ENCODE peak calls at places on chromosome 16, in ten cellular contexts. Y is choroid plexus epithelial cell; W is HCT116; R is HAP-1; B is GM06990; T is CD8-positive, alpha-beta memory T cell; J is heart left ventricle; F is PC-3; N is aorta; A is fibroblast of pulmonary artery. E is an unnamed sample.

GRCh38 chr16:70689035-70689969 is 3.4 kb upstream of the MTSS2 start:
- DNase-seq in Y (no peak), J (no peak), B (no peak), T (no peak), N (peak), A (no peak), R (no peak), F (no peak), W (no peak), E (no peak)

GRCh38 chr16:61653544-61653943 is 382.7 kb downstream of the CDH8 start:
- DNase-seq in T (no peak), J (no peak), Y (no peak), N (no peak), F (no peak), A (no peak), W (no peak), R (no peak), B (no peak), E (no peak)

GRCh38 chr16:53041196-53041977 is 11.3 kb downstream of the CHD9NB start:
- DNase-seq in J (peak), T (no peak), F (no peak), R (no peak), W (no peak), A (peak), B (no peak), Y (peak), N (peak), E (peak)

GRCh38 chr16:22646948-22647556 is 136.4 kb downstream of the NPIPB5 start:
- DNase-seq in R (no peak), W (no peak), T (no peak), Y (no peak), N (no peak), B (no peak), J (no peak), F (no peak), A (no peak), E (no peak)

GRCh38 chr16:50313596-50314483 is 47.5 kb downstream of the ADCY7 start:
- DNase-seq in F (no peak), A (peak), N (peak), T (no peak), W (no peak), J (peak), B (no peak), Y (peak), R (no peak), E (no peak)

GRCh38 chr16:1776991-1777374 is 4.0 kb upstream of the MRPS34 start:
- DNase-seq in Y (no peak), J (no peak), R (no peak), A (no peak), W (no peak), B (peak), N (no peak), T (no peak), F (no peak), E (no peak)

GRCh38 chr16:57998484-57998883 is 2.0 kb downstream of the ZNF319 start:
- DNase-seq in W (no peak), A (peak), J (no peak), N (no peak), Y (peak), T (peak), F (peak), R (no peak), B (no peak), E (no peak)

GRCh38 chr16:51429041-51429440 is 278.0 kb upstream of the SALL1 start:
- DNase-seq in J (no peak), R (no peak), B (no peak), N (no peak), F (no peak), A (no peak), Y (no peak), T (no peak), W (no peak), E (no peak)

GRCh38 chr16:2535644-2536021 is 2.2 kb upstream of the PDPK1 start:
- DNase-seq in Y (peak), N (peak), R (no peak), F (no peak), J (no peak), A (peak), B (no peak), W (no peak), T (no peak), E (no peak)

GRCh38 chr16:1758923-1759322 is 12.4 kb downstream of the NME3 start:
- DNase-seq in B (no peak), T (no peak), R (no peak), F (no peak), A (no peak), Y (no peak), J (no peak), W (no peak), N (no peak), E (no peak)

GRCh38 chr16:29996773-29997250 is 771 bp downstream of the INO80E start:
- DNase-seq in A (no peak), R (no peak), Y (no peak), T (no peak), B (no peak), F (no peak), W (no peak), N (no peak), J (no peak), E (peak)

GRCh38 chr16:67164599-67165061 is at the start of gene HSF4:
- DNase-seq in R (no peak), F (no peak), Y (no peak), J (peak), T (no peak), A (no peak), N (peak), W (no peak), B (no peak), E (no peak)

GRCh38 chr16:17299790-17300189 is 171.0 kb downstream of the XYLT1 start:
- DNase-seq in T (no peak), W (no peak), Y (no peak), F (no peak), A (no peak), N (no peak), J (no peak), R (no peak), B (no peak), E (no peak)

GRCh38 chr16:25279491-25279890 is 21.8 kb upstream of the ZKSCAN2 start:
- DNase-seq in J (no peak), A (no peak), N (no peak), B (no peak), Y (no peak), W (no peak), T (no peak), F (no peak), R (no peak), E (no peak)

GRCh38 chr16:70661918-70662641 is 15.7 kb downstream of the IL34 start:
- DNase-seq in B (no peak), N (peak), Y (peak), W (no peak), J (peak), F (no peak), A (peak), R (no peak), T (no peak), E (no peak)

GRCh38 chr16:13919330-13919682 is 648 bp upstream of the ERCC4 start:
- DNase-seq in Y (peak), W (peak), N (no peak), A (peak), B (no peak), J (no peak), F (peak), R (peak), T (no peak), E (peak)

GRCh38 chr16:77660311-77660710 is 62.0 kb upstream of the NUDT7 start:
- DNase-seq in W (peak), J (no peak), A (peak), R (no peak), N (no peak), B (no peak), F (peak), T (no peak), Y (peak), E (peak)

GRCh38 chr16:54430491-54431030 is 144.0 kb upstream of the IRX3 start:
- DNase-seq in N (no peak), B (no peak), R (peak), J (no peak), T (no peak), A (peak), W (no peak), F (peak), Y (peak), E (no peak)

GRCh38 chr16:67246945-67247697 is at the start of gene FHOD1:
- DNase-seq in B (peak), T (peak), W (peak), N (peak), R (peak), Y (peak), F (peak), A (peak), J (peak), E (peak)

GRCh38 chr16:20905576-20905975 is 5.0 kb downstream of the LYRM1 start:
- DNase-seq in Y (peak), J (no peak), T (no peak), W (no peak), N (no peak), A (peak), F (no peak), R (no peak), B (no peak), E (no peak)

GRCh38 chr16:8194795-8195194 is 395.5 kb downstream of the TMEM114 start:
- DNase-seq in N (no peak), W (no peak), J (no peak), Y (no peak), B (no peak), R (peak), T (no peak), F (no peak), A (no peak), E (no peak)

GRCh38 chr16:10180771-10181163 is 1.5 kb downstream of the GRIN2A start:
- DNase-seq in T (no peak), W (no peak), J (no peak), B (peak), Y (no peak), R (peak), F (no peak), A (peak), N (peak), E (peak)

GRCh38 chr16:55116165-55116894 is 185.7 kb downstream of the IRX5 start:
- DNase-seq in R (no peak), A (no peak), F (no peak), J (no peak), W (no peak), N (no peak), Y (no peak), T (no peak), B (no peak), E (no peak)

GRCh38 chr16:57203451-57203850 is 17.3 kb downstream of the RSPRY1 start:
- DNase-seq in Y (no peak), J (no peak), B (no peak), T (no peak), N (no peak), R (no peak), F (no peak), A (no peak), W (no peak), E (no peak)

GRCh38 chr16:71499775-71500364 is 10.7 kb upstream of the ZNF19 start:
- DNase-seq in N (no peak), W (peak), A (peak), T (peak), F (peak), Y (peak), B (peak), J (peak), R (peak), E (peak)

GRCh38 chr16:86410076-86410475 is 100.3 kb upstream of the FOXF1 start:
- DNase-seq in A (no peak), B (no peak), R (peak), J (no peak), F (no peak), N (no peak), T (no peak), Y (no peak), W (no peak), E (no peak)

GRCh38 chr16:46894011-46894672 is 10.0 kb downstream of the GPT2 start:
- DNase-seq in W (no peak), B (no peak), J (peak), Y (peak), F (no peak), A (peak), T (no peak), N (no peak), R (no peak), E (no peak)

GRCh38 chr16:27281285-27281684 is 12.7 kb upstream of the NSMCE1 start:
- DNase-seq in B (no peak), N (no peak), T (no peak), F (no peak), A (no peak), J (no peak), Y (no peak), R (no peak), W (no peak), E (no peak)

GRCh38 chr16:31435341-31436220 is 7.0 kb downstream of the ZNF843 start:
- DNase-seq in F (no peak), Y (no peak), J (no peak), A (no peak), N (peak), T (no peak), W (no peak), B (no peak), R (no peak), E (no peak)

GRCh38 chr16:53773150-53773846 is 69.3 kb downstream of the FTO start:
- DNase-seq in Y (peak), J (peak), B (no peak), W (no peak), A (peak), T (no peak), R (peak), N (no peak), F (peak), E (peak)

GRCh38 chr16:116015-116414 is 22.5 kb downstream of the NPRL3 start:
- DNase-seq in B (no peak), J (no peak), R (no peak), Y (no peak), T (no peak), W (no peak), N (peak), F (no peak), A (no peak), E (no peak)

GRCh38 chr16:3774156-3774767 is 56.9 kb upstream of the TRAP1 start:
- DNase-seq in W (no peak), R (no peak), N (no peak), T (no peak), Y (peak), J (peak), A (peak), F (no peak), B (no peak), E (no peak)

GRCh38 chr16:57843400-57843799 is 41.1 kb upstream of the KIFC3 start:
- DNase-seq in W (no peak), R (no peak), A (no peak), B (no peak), N (no peak), T (no peak), Y (no peak), F (no peak), J (no peak), E (no peak)

GRCh38 chr16:77946834-77947233 is 75.5 kb upstream of the CLEC3A start:
- DNase-seq in N (no peak), F (no peak), J (no peak), B (no peak), T (no peak), Y (no peak), A (peak), R (no peak), W (no peak), E (no peak)

GRCh38 chr16:55661842-55662479 is 6.2 kb downstream of the SLC6A2 start:
- DNase-seq in T (no peak), N (no peak), F (peak), W (no peak), Y (no peak), J (no peak), R (no peak), B (no peak), A (no peak), E (no peak)

GRCh38 chr16:68704232-68704867 is 32.7 kb upstream of the CDH1 start:
- DNase-seq in T (peak), F (peak), N (peak), Y (peak), B (peak), W (peak), R (peak), J (peak), A (peak), E (peak)

GRCh38 chr16:9709221-9709620 is 473.0 kb downstream of the GRIN2A start:
- DNase-seq in R (no peak), F (no peak), W (no peak), N (no peak), A (no peak), T (no peak), J (no peak), Y (no peak), B (no peak), E (no peak)

GRCh38 chr16:89172901-89173628 is 1.5 kb downstream of the CDH15 start:
- DNase-seq in B (no peak), F (no peak), W (no peak), A (no peak), R (no peak), T (no peak), J (no peak), Y (no peak), N (no peak), E (no peak)

GRCh38 chr16:89173629-89173921 is 2.0 kb downstream of the CDH15 start:
- DNase-seq in Y (no peak), T (no peak), A (no peak), W (no peak), B (no peak), F (no peak), N (no peak), R (no peak), J (no peak), E (no peak)

GRCh38 chr16:89174877-89175276 is 3.3 kb downstream of the CDH15 start:
- DNase-seq in W (no peak), N (no peak), A (no peak), R (no peak), T (no peak), J (no peak), Y (no peak), B (no peak), F (no peak), E (no peak)

GRCh38 chr16:89175280-89176146 is 4.0 kb downstream of the CDH15 start:
- DNase-seq in J (no peak), R (no peak), B (no peak), W (no peak), Y (no peak), F (no peak), T (no peak), N (no peak), A (no peak), E (no peak)

DNA sequence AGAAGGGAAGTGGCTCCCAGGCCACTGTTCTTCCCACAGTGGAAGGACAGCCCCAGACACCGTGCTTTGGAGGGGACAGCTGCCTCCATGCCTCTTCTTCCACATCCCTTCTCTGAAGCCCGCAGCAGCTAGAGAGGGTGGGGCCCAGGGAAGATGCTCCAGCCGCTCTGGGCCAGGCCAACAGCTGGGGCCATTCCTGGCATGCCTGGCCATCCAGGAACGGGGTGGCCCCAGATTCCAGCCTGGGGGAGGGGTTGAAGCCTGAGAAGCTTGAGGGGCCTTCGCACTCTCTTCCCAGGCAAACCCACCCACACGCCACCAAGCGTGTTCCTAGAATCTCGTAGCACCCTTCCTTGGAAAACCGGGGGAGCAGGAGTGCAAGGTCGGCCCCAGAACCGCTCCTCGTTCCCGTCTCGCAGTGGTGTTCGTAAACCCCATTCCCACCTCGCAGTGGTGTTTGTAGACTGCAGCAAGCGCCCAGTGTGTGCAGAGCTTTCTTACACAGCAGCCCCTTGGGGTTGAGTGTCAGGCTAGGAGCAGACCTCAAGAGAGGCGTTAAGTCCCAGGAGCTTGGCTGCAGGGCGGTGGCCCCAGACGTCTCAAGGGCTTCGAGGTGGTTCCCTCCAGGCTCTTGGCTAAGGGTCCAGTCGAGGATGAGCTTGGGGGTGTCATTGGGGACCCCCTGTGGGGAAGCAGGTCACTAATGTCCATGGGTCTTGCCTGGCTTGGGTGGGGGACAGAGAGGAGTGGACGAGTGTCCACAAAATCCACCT is 2.7 kb downstream of the CDH15 start:
- DNase-seq in F (no peak), A (no peak), R (no peak), W (no peak), B (no peak), J (no peak), T (no peak), Y (no peak), N (no peak), E (no peak)
- H3K4me3 ChIP-seq in F (no peak), A (no peak), R (no peak), W (no peak), B (no peak), J (no peak), T (no peak), Y (no peak), N (no peak), E (no peak)

DNA sequence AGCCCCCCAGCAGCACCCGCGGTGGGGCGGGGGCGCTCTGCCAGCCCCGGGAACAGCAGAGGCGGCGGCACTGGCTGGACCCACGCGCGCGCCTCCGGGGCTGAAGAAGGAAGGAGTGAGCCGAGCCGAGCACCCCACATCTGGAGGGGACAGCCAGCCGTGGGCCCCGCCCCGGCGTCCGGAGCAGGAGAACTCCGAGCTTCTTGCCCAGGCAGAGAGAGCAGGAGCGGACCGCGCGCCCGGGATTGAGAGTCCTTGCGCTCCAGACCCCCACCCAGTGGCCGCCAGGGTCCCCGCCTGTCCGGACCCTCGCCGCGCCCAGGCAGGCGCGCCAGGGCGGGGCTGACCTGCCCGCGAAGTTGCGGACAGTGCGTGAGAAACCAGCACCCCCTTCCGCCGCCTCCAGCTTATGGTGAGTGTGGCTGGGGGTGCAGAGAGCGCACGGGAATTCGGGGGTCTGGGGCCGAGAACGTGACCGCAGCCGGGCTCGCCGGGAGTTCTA is 921.9 kb upstream of the EEF2KMT start:
- DNase-seq in F (no peak), N (no peak), B (no peak), W (no peak), A (no peak), Y (no peak), J (no peak), R (no peak), T (no peak), E (no peak)
- H3K4me3 ChIP-seq in F (no peak), N (no peak), B (no peak), W (no peak), A (no peak), Y (no peak), J (no peak), R (no peak), T (no peak), E (no peak)

GRCh38 chr16:90020260-90020837 is 1.1 kb upstream of the DBNDD1 start:
- DNase-seq in R (no peak), T (no peak), W (no peak), N (no peak), F (no peak), A (no peak), J (no peak), B (no peak), Y (peak), E (no peak)

GRCh38 chr16:90022209-90023077 is 3.2 kb upstream of the DBNDD1 start:
- DNase-seq in T (peak), B (peak), F (peak), Y (peak), R (peak), J (peak), A (peak), W (peak), N (peak), E (peak)

GRCh38 chr16:90020838-90021382 is 1.7 kb upstream of the DBNDD1 start:
- DNase-seq in N (no peak), Y (peak), R (no peak), T (no peak), A (peak), J (no peak), F (peak), B (no peak), W (no peak), E (peak)

GRCh38 chr16:90026135-90026534 is 6.9 kb upstream of the DBNDD1 start:
- DNase-seq in N (no peak), F (no peak), B (no peak), T (no peak), R (no peak), J (no peak), A (no peak), Y (no peak), W (no peak), E (no peak)

DNA sequence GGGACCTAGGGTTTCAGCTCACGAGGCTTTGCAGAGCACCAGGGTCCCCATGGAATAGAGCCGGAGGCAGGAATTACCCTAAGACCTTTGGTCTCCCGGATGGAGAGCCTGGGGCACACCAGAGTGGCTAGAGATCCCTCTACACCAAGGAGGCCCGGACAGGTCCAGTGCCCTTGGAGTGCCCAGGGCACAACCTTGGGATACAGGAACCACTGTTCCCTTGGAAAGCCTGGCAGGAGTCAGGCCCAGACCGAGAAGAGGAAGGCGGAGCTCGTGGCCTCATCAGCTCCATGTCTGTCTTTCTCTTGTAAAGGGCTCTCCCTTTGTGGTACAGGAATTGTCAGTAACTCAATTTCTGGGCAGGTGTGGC is 3.8 kb upstream of the DBNDD1 start:
- DNase-seq in B (no peak), W (no peak), Y (no peak), J (no peak), R (no peak), T (no peak), F (no peak), N (no peak), A (no peak), E (no peak)
- H3K4me3 ChIP-seq in B (peak), W (peak), Y (peak), J (peak), R (peak), T (peak), F (peak), N (peak), A (peak), E (peak)

GRCh38 chr16:84821728-84822676 is 2.2 kb downstream of the CRISPLD2 start:
- DNase-seq in F (peak), J (no peak), Y (no peak), N (no peak), R (no peak), W (no peak), T (no peak), B (no peak), A (peak), E (no peak)
- H3K4me3 ChIP-seq in F (no peak), J (peak), Y (peak), N (no peak), R (no peak), W (no peak), T (no peak), B (no peak), A (peak), E (no peak)

GRCh38 chr16:65532218-65532617 is 410.4 kb upstream of the CDH11 start:
- DNase-seq in Y (no peak), A (no peak), W (no peak), T (no peak), R (no peak), B (no peak), N (no peak), F (no peak), J (no peak), E (no peak)
- H3K4me3 ChIP-seq in Y (peak), A (no peak), W (no peak), T (no peak), R (no peak), B (no peak), N (no peak), F (no peak), J (peak), E (no peak)

E was measured in GM12865.